ENCODE peak calls at places on chromosomes 2 and 18, in seven cellular contexts. One of them, this sample, is unnamed.

GRCh38 chr2:98487806-98488189 is 43.1 kb downstream of the INPP4A start:
- DNase-seq in Caco-2: peak; percentile 41
- DNase-seq in Panc1: peak; percentile 20
- DNase-seq in kidney: peak; percentile 17
- DNase-seq in RWPE2: no peak
- DNase-seq in lung: no peak
- DNase-seq in HCT116: peak; percentile 39
- DNase-seq in this sample: no peak

GRCh38 chr18:14085770-14086458 is 46.3 kb downstream of the ZNF519 start:
- DNase-seq in Caco-2: no peak
- DNase-seq in HCT116: no peak
- DNase-seq in RWPE2: no peak
- DNase-seq in kidney: no peak
- DNase-seq in Panc1: no peak
- DNase-seq in lung: no peak
- DNase-seq in this sample: no peak

GRCh38 chr2:151857650-151858049 is 29.4 kb upstream of the ARL5A start:
- DNase-seq in Caco-2: no peak
- DNase-seq in kidney: no peak
- DNase-seq in lung: peak; percentile 70
- DNase-seq in HCT116: no peak
- DNase-seq in Panc1: no peak
- DNase-seq in RWPE2: no peak
- DNase-seq in this sample: no peak

GRCh38 chr2:126761981-126762878 is 106.3 kb downstream of the GYPC start:
- DNase-seq in lung: no peak
- DNase-seq in Panc1: no peak
- DNase-seq in RWPE2: no peak
- DNase-seq in HCT116: no peak
- DNase-seq in Caco-2: no peak
- DNase-seq in kidney: no peak
- DNase-seq in this sample: no peak

GRCh38 chr2:27049422-27050280 is 1.8 kb upstream of the AGBL5 start:
- DNase-seq in Panc1: no peak
- DNase-seq in lung: peak; percentile 45
- DNase-seq in kidney: peak; percentile 89
- DNase-seq in RWPE2: no peak
- DNase-seq in HCT116: no peak
- DNase-seq in Caco-2: peak; percentile 69
- DNase-seq in this sample: no peak

GRCh38 chr2:58358024-58358423 is 116.9 kb upstream of the FANCL start:
- DNase-seq in RWPE2: no peak
- DNase-seq in HCT116: no peak
- DNase-seq in Panc1: no peak
- DNase-seq in Caco-2: no peak
- DNase-seq in kidney: no peak
- DNase-seq in lung: no peak
- DNase-seq in this sample: no peak

GRCh38 chr18:76821875-76822509 is 365 bp upstream of the ZNF236 start:
- DNase-seq in Panc1: no peak
- DNase-seq in HCT116: no peak
- DNase-seq in kidney: peak; percentile 92
- DNase-seq in RWPE2: no peak
- DNase-seq in Caco-2: peak; percentile 38
- DNase-seq in lung: peak; percentile 59
- DNase-seq in this sample: peak; percentile 40

GRCh38 chr2:172437419-172438063 is 10.2 kb downstream of the ITGA6 start:
- DNase-seq in Panc1: no peak
- DNase-seq in kidney: no peak
- DNase-seq in RWPE2: no peak
- DNase-seq in HCT116: no peak
- DNase-seq in Caco-2: no peak
- DNase-seq in lung: no peak
- DNase-seq in this sample: no peak

GRCh38 chr2:69082430-69082997 is 69.5 kb downstream of the ANTXR1 start:
- DNase-seq in RWPE2: peak; percentile 81
- DNase-seq in HCT116: no peak
- DNase-seq in kidney: peak; percentile 85
- DNase-seq in Caco-2: no peak
- DNase-seq in Panc1: peak; percentile 78
- DNase-seq in lung: peak; percentile 35
- DNase-seq in this sample: no peak

GRCh38 chr18:29225351-29225750 is 1048.4 kb upstream of the CDH2 start:
- DNase-seq in Caco-2: no peak
- DNase-seq in HCT116: no peak
- DNase-seq in lung: no peak
- DNase-seq in kidney: no peak
- DNase-seq in Panc1: no peak
- DNase-seq in RWPE2: no peak
- DNase-seq in this sample: no peak

GRCh38 chr18:43893001-43893637 is 615.8 kb upstream of the SYT4 start:
- DNase-seq in RWPE2: no peak
- DNase-seq in Caco-2: no peak
- DNase-seq in kidney: no peak
- DNase-seq in lung: no peak
- DNase-seq in Panc1: peak; percentile 17
- DNase-seq in HCT116: no peak
- DNase-seq in this sample: no peak

DNA sequence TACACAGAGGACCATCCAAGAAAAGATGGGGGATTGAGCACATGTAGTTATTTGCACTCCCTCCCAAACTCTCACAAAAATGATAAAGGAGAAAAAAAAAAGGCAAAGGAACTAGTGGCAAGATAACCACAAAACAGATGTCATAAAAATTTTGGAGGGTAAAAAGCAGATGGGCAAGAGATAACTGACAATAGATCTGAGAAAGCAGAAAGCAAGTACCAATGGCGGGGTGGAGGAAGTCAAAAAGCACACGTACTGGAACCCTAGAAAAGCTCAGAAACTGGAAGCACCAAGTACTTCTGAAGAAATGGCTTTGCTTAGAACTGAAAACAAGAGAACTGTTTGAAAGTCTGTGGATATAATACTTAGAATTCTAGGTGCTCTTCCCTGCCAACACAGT is 81.9 kb downstream of the WDPCP start:
- DNase-seq in kidney: no peak
- DNase-seq in Caco-2: no peak
- DNase-seq in Panc1: no peak
- DNase-seq in lung: no peak
- DNase-seq in RWPE2: no peak
- DNase-seq in HCT116: no peak
- DNase-seq in this sample: no peak
- H3K9me3 ChIP-seq in kidney: no peaks in the 10 kb centered on the region
- H3K9me3 ChIP-seq in Caco-2: no peaks in the 10 kb centered on the region
- H3K9me3 ChIP-seq in Panc1: no peaks in the 10 kb centered on the region
- H3K9me3 ChIP-seq in lung: no peaks in the 10 kb centered on the region
- H3K9me3 ChIP-seq in RWPE2: no peaks in the 10 kb centered on the region
- H3K9me3 ChIP-seq in HCT116: no peaks in the 10 kb centered on the region
- H3K9me3 ChIP-seq in this sample: no peaks in the 10 kb centered on the region

GRCh38 chr18:80023173-80023572 is 11.1 kb upstream of the RBFA start:
- DNase-seq in HCT116: peak; percentile 28
- DNase-seq in Panc1: no peak
- DNase-seq in Caco-2: no peak
- DNase-seq in RWPE2: no peak
- DNase-seq in lung: no peak
- DNase-seq in kidney: no peak
- DNase-seq in this sample: no peak
- H3K9me3 ChIP-seq in HCT116: peaks cover 34% of the 10 kb centered on the region
- H3K9me3 ChIP-seq in Panc1: peaks cover 41% of the 10 kb centered on the region
- H3K9me3 ChIP-seq in Caco-2: no peaks in the 10 kb centered on the region
- H3K9me3 ChIP-seq in RWPE2: peaks cover 17% of the 10 kb centered on the region
- H3K9me3 ChIP-seq in lung: peaks cover 30% of the 10 kb centered on the region
- H3K9me3 ChIP-seq in kidney: peaks cover 73% of the 10 kb centered on the region
- H3K9me3 ChIP-seq in this sample: peaks cover 20% of the 10 kb centered on the region

DNA sequence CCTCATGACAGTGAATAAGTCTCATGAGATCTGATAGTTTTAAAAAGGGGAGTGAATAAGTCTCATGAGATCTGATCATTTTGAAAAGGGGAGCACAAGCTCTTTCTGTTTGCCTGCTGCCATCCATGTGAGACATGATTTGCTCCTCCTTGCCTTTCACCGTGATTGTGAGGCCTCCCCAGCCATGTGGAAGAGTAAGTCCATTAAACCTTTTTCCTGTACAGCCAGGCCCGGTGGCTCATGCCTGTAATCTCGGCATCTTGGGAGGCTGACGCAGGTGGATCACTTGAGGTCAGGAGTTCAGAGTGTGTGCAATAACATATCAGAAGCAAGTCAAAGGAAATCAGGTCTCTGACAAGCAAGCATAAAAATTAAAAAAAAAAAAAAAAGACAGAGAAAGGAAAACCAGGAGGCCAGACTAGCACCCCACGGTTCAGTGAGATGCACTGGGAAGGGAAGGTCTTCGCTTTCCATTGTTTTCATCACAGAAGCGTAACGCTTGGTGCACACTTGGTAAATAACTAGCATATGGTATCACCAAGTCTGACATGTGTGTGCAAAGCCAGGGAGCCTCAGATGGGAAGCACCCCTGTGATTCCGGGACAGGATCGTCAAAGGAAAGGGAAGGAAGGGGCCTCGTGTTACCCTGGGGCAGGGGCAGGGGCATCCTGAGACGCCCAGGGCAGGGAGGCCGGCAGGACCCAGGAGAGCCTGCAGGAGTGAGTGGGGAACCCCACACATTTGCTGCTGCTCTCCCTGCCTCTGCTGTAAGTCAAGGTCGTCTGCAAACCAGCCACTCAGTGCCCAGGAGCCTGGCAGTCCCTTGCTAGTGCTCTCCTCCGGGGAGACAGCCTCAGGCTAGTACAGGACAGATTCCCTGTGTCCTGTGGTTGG is 192.8 kb downstream of the NDUFA10 start:
- DNase-seq in Panc1: no peak
- DNase-seq in RWPE2: no peak
- DNase-seq in lung: no peak
- DNase-seq in HCT116: no peak
- DNase-seq in kidney: peak; percentile 26
- DNase-seq in Caco-2: no peak
- DNase-seq in this sample: no peak
- H3K9me3 ChIP-seq in Panc1: no peaks in the 10 kb centered on the region
- H3K9me3 ChIP-seq in RWPE2: no peaks in the 10 kb centered on the region
- H3K9me3 ChIP-seq in lung: peaks cover 10% of the 10 kb centered on the region
- H3K9me3 ChIP-seq in HCT116: no peaks in the 10 kb centered on the region
- H3K9me3 ChIP-seq in kidney: peaks cover 6% of the 10 kb centered on the region
- H3K9me3 ChIP-seq in Caco-2: no peaks in the 10 kb centered on the region
- H3K9me3 ChIP-seq in this sample: no peaks in the 10 kb centered on the region

DNA sequence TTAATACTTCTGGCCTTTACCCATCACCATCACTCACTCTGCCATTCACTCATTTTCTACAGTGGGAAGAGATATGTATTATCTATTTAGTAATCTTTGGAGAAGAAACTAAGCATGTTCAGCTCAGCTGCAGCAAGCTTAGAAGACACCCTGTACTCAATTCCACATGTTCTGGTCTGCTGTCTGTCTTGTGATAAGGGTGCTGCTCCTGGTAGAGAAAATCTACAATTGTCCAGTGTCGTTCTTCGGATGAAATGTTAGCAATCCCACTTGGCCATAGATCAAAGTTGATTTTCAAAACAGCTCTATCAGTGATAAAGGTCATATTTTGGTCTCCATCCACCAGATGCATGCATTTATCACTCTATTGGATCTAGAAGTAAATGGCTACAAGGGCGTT is 337.1 kb downstream of the LRRTM4 start:
- DNase-seq in Panc1: no peak
- DNase-seq in kidney: no peak
- DNase-seq in lung: no peak
- DNase-seq in Caco-2: no peak
- DNase-seq in HCT116: no peak
- DNase-seq in RWPE2: no peak
- DNase-seq in this sample: no peak
- H3K9me3 ChIP-seq in Panc1: no peaks in the 10 kb centered on the region
- H3K9me3 ChIP-seq in kidney: no peaks in the 10 kb centered on the region
- H3K9me3 ChIP-seq in lung: no peaks in the 10 kb centered on the region
- H3K9me3 ChIP-seq in Caco-2: no peaks in the 10 kb centered on the region
- H3K9me3 ChIP-seq in HCT116: peaks cover 3% of the 10 kb centered on the region
- H3K9me3 ChIP-seq in RWPE2: no peaks in the 10 kb centered on the region
- H3K9me3 ChIP-seq in this sample: no peaks in the 10 kb centered on the region

DNA sequence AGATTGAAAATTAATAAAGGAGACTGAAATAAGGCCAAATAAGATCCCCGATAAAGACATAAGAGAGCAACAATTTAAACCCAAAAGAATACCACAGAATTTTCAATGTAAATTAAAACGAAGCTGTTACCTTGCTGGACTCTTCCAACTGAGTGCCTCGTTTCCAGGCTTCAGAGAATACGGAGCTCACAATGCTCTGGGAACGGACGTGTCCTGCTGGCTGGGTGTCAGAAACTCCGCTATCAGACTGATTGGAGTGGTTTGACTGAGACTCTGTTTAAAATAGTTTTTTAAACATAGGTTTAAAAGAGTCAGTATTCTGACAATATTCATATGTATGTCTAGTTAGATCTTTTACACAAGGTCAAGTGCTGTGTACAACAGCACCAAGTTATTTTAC is 90.4 kb downstream of the RAPH1 start:
- DNase-seq in kidney: no peak
- DNase-seq in Panc1: no peak
- DNase-seq in RWPE2: no peak
- DNase-seq in lung: no peak
- DNase-seq in HCT116: no peak
- DNase-seq in Caco-2: no peak
- DNase-seq in this sample: no peak
- H3K9me3 ChIP-seq in kidney: no peaks in the 10 kb centered on the region
- H3K9me3 ChIP-seq in Panc1: no peaks in the 10 kb centered on the region
- H3K9me3 ChIP-seq in RWPE2: no peaks in the 10 kb centered on the region
- H3K9me3 ChIP-seq in lung: no peaks in the 10 kb centered on the region
- H3K9me3 ChIP-seq in HCT116: no peaks in the 10 kb centered on the region
- H3K9me3 ChIP-seq in Caco-2: no peaks in the 10 kb centered on the region
- H3K9me3 ChIP-seq in this sample: no peaks in the 10 kb centered on the region

GRCh38 chr18:78510636-78511035 is 469.0 kb upstream of the SALL3 start:
- DNase-seq in Caco-2: no peak
- DNase-seq in RWPE2: no peak
- DNase-seq in HCT116: no peak
- DNase-seq in lung: no peak
- DNase-seq in kidney: no peak
- DNase-seq in Panc1: no peak
- DNase-seq in this sample: no peak
- H3K9me3 ChIP-seq in Caco-2: no peaks in the 10 kb centered on the region
- H3K9me3 ChIP-seq in RWPE2: no peaks in the 10 kb centered on the region
- H3K9me3 ChIP-seq in HCT116: no peaks in the 10 kb centered on the region
- H3K9me3 ChIP-seq in lung: peaks cover 5% of the 10 kb centered on the region
- H3K9me3 ChIP-seq in kidney: no peaks in the 10 kb centered on the region
- H3K9me3 ChIP-seq in Panc1: no peaks in the 10 kb centered on the region
- H3K9me3 ChIP-seq in this sample: no peaks in the 10 kb centered on the region

GRCh38 chr2:115833196-115833595 is 1390.8 kb downstream of the DPP10 start:
- DNase-seq in HCT116: no peak
- DNase-seq in Panc1: no peak
- DNase-seq in RWPE2: no peak
- DNase-seq in kidney: no peak
- DNase-seq in Caco-2: no peak
- DNase-seq in lung: no peak
- DNase-seq in this sample: no peak
- H3K9me3 ChIP-seq in HCT116: no peaks in the 10 kb centered on the region
- H3K9me3 ChIP-seq in Panc1: no peaks in the 10 kb centered on the region
- H3K9me3 ChIP-seq in RWPE2: no peaks in the 10 kb centered on the region
- H3K9me3 ChIP-seq in kidney: no peaks in the 10 kb centered on the region
- H3K9me3 ChIP-seq in Caco-2: no peaks in the 10 kb centered on the region
- H3K9me3 ChIP-seq in lung: no peaks in the 10 kb centered on the region
- H3K9me3 ChIP-seq in this sample: no peaks in the 10 kb centered on the region

GRCh38 chr2:231018184-231018583 is 19.1 kb upstream of the C2orf72 start:
- DNase-seq in Caco-2: no peak
- DNase-seq in HCT116: no peak
- DNase-seq in kidney: no peak
- DNase-seq in lung: no peak
- DNase-seq in Panc1: no peak
- DNase-seq in RWPE2: no peak
- DNase-seq in this sample: no peak
- H3K9me3 ChIP-seq in Caco-2: no peaks in the 10 kb centered on the region
- H3K9me3 ChIP-seq in HCT116: no peaks in the 10 kb centered on the region
- H3K9me3 ChIP-seq in kidney: no peaks in the 10 kb centered on the region
- H3K9me3 ChIP-seq in lung: no peaks in the 10 kb centered on the region
- H3K9me3 ChIP-seq in Panc1: no peaks in the 10 kb centered on the region
- H3K9me3 ChIP-seq in RWPE2: no peaks in the 10 kb centered on the region
- H3K9me3 ChIP-seq in this sample: no peaks in the 10 kb centered on the region

GRCh38 chr2:30826481-30826880 is 19.2 kb upstream of the CAPN13 start:
- DNase-seq in Panc1: no peak
- DNase-seq in HCT116: no peak
- DNase-seq in Caco-2: no peak
- DNase-seq in RWPE2: no peak
- DNase-seq in lung: no peak
- DNase-seq in kidney: no peak
- DNase-seq in this sample: no peak
- H3K9me3 ChIP-seq in Panc1: peaks cover 4% of the 10 kb centered on the region
- H3K9me3 ChIP-seq in HCT116: no peaks in the 10 kb centered on the region
- H3K9me3 ChIP-seq in Caco-2: peaks cover 4% of the 10 kb centered on the region
- H3K9me3 ChIP-seq in RWPE2: no peaks in the 10 kb centered on the region
- H3K9me3 ChIP-seq in lung: peaks cover 2% of the 10 kb centered on the region
- H3K9me3 ChIP-seq in kidney: no peaks in the 10 kb centered on the region
- H3K9me3 ChIP-seq in this sample: no peaks in the 10 kb centered on the region

This sample was measured in neuronal stem cell.